ENCODE peak calls at places on chromosomes 3 and 15, in seven cellular contexts. E is stimulated activated naive B cell treated with anti-CD40 and anti-IgM and Interleukin-4, amounts not matched to agents 10 μg/mL and 1 μg/mL and 100 μg/mL, for 72 hours; L is Ammon's horn; Z is HEK293T; I is choroid plexus epithelial cell; N is mesothelial cell of epicardium; K is A549. H is an unnamed sample.

GRCh38 chr15:69652906-69653305 is 200.3 kb downstream of the RPLP1 start:
- DNase-seq in E (no peak), L (no peak), Z (no peak), I (no peak), N (peak; percentile 20), K (no peak), H (no peak)

GRCh38 chr15:50458713-50459112 is 34.5 kb downstream of the USP8 start:
- DNase-seq in E (no peak), L (no peak), Z (no peak), I (no peak), N (no peak), K (no peak), H (no peak)

GRCh38 chr3:66748175-66748876 is 247.5 kb upstream of the LRIG1 start:
- DNase-seq in E (no peak), L (no peak), Z (no peak), I (no peak), N (no peak), K (no peak), H (no peak)

GRCh38 chr3:94062513-94063404 is at the start of the genes DHFR2 and NSUN3:
- DNase-seq in E (peak; percentile 93), L (peak; percentile 88), Z (peak; percentile 82), I (peak; percentile 98), N (peak; percentile 82), K (peak; percentile 98), H (peak; percentile 75)

GRCh38 chr15:70421197-70421482 is 323.4 kb upstream of the TLE3 start:
- DNase-seq in E (no peak), L (no peak), Z (no peak), I (no peak), N (no peak), K (no peak), H (no peak)

GRCh38 chr3:87320748-87321634 is 44.6 kb upstream of the POU1F1 start:
- DNase-seq in E (no peak), L (no peak), Z (no peak), I (no peak), N (no peak), K (no peak), H (no peak)

GRCh38 chr3:52537726-52538421 is 1.5 kb downstream of the UQCC5 start:
- DNase-seq in E (no peak), L (no peak), Z (no peak), I (no peak), N (no peak), K (no peak), H (no peak)

GRCh38 chr15:39881790-39882189 is 38.3 kb downstream of the GPR176 start:
- DNase-seq in E (no peak), L (no peak), Z (no peak), I (no peak), N (no peak), K (no peak), H (no peak)

GRCh38 chr3:146505496-146505895 is 36.1 kb upstream of the PLSCR2 start:
- DNase-seq in E (no peak), L (no peak), Z (no peak), I (no peak), N (no peak), K (no peak), H (no peak)

GRCh38 chr15:74955796-74956647 is 550 bp downstream of the RPP25 start:
- DNase-seq in E (peak; percentile 47), L (peak; percentile 45), Z (peak; percentile 42), I (peak; percentile 69), N (peak; percentile 75), K (peak; percentile 85), H (peak; percentile 55)

GRCh38 chr3:50221413-50222168 is 14.4 kb upstream of the GNAI2 start:
- DNase-seq in E (no peak), L (peak; percentile 45), Z (no peak), I (no peak), N (no peak), K (no peak), H (no peak)

GRCh38 chr3:67076607-67077006 is 78.5 kb downstream of the KBTBD8 start:
- DNase-seq in E (no peak), L (no peak), Z (no peak), I (peak; percentile 32), N (no peak), K (no peak), H (no peak)

GRCh38 chr15:29035571-29036285 is 150.0 kb downstream of the APBA2 start:
- DNase-seq in E (no peak), L (no peak), Z (no peak), I (no peak), N (no peak), K (no peak), H (no peak)

GRCh38 chr15:80173022-80173759 is 20.4 kb downstream of the FAH start:
- DNase-seq in E (peak; percentile 64), L (peak; percentile 31), Z (peak; percentile 81), I (peak; percentile 77), N (peak; percentile 75), K (peak; percentile 79), H (peak; percentile 54)

GRCh38 chr15:63329567-63330350 is 51.9 kb downstream of the CA12 start:
- DNase-seq in E (no peak), L (no peak), Z (no peak), I (peak; percentile 22), N (no peak), K (no peak), H (no peak)

GRCh38 chr3:58048301-58048700 is 40.1 kb downstream of the FLNB start:
- DNase-seq in E (no peak), L (no peak), Z (no peak), I (peak; percentile 71), N (no peak), K (no peak), H (no peak)

GRCh38 chr15:44713006-44713966 is 2.0 kb downstream of the B2M start:
- DNase-seq in E (no peak), L (no peak), Z (peak; percentile 10), I (peak; percentile 67), N (no peak), K (peak; percentile 60), H (no peak)

GRCh38 chr15:65184305-65184943 is 718 bp downstream of the CLPX start:
- DNase-seq in E (peak; percentile 44), L (peak; percentile 54), Z (peak; percentile 36), I (peak; percentile 56), N (peak; percentile 68), K (peak; percentile 71), H (no peak)

GRCh38 chr3:126127904-126128303 is 44.0 kb upstream of the SLC41A3 start:
- DNase-seq in E (no peak), L (no peak), Z (no peak), I (no peak), N (peak; percentile 26), K (no peak), H (no peak)

GRCh38 chr15:57353317-57353804 is 22.9 kb upstream of the CGNL1 start:
- DNase-seq in E (no peak), L (no peak), Z (no peak), I (peak; percentile 72), N (no peak), K (no peak), H (no peak)

GRCh38 chr15:70269991-70270751 is 172.5 kb upstream of the TLE3 start:
- DNase-seq in E (no peak), L (peak; percentile 34), Z (no peak), I (peak; percentile 53), N (peak; percentile 63), K (no peak), H (no peak)

GRCh38 chr3:120693439-120694172 is 11.6 kb upstream of the HGD start:
- DNase-seq in E (no peak), L (peak; percentile 19), Z (no peak), I (peak; percentile 51), N (no peak), K (peak; percentile 71), H (no peak)

GRCh38 chr3:143311096-143311495 is 191.5 kb downstream of the CHST2 start:
- DNase-seq in E (no peak), L (no peak), Z (no peak), I (no peak), N (no peak), K (no peak), H (no peak)

GRCh38 chr3:27307566-27307965 is 61.6 kb downstream of the NEK10 start:
- DNase-seq in E (no peak), L (no peak), Z (no peak), I (no peak), N (no peak), K (no peak), H (no peak)

H was measured in GM18507.